ENCODE peak calls at places on chromosomes 13 and 19, in five cellular contexts. H, U, X, R and A are unnamed samples.

GRCh38 chr19:29524912-29525870 is 603 bp upstream of the VSTM2B start:
- DNase-seq in H (no peak), U (no peak), X (no peak), R (no peak), A (no peak)

GRCh38 chr13:69423844-69424243 is 683.8 kb upstream of the ATXN8OS start:
- DNase-seq in H (no peak), U (no peak), X (no peak), R (no peak), A (no peak)

GRCh38 chr13:97429681-97430081 is 4.3 kb upstream of the RAP2A start:
- DNase-seq in H (no peak), U (peak; percentile 63), X (no peak), R (no peak), A (peak; percentile 59)

GRCh38 chr19:51114087-51114714 is 6.0 kb upstream of the CTU1 start:
- DNase-seq in H (no peak), U (no peak), X (no peak), R (no peak), A (no peak)

GRCh38 chr19:17109962-17110598 is 34.5 kb downstream of the MYO9B start:
- DNase-seq in H (peak; percentile 35), U (no peak), X (peak; percentile 90), R (no peak), A (no peak)

GRCh38 chr19:53147645-53148044 is 11.2 kb downstream of the ZNF347 start:
- DNase-seq in H (no peak), U (no peak), X (no peak), R (no peak), A (no peak)

GRCh38 chr19:19137556-19138109 is 645 bp downstream of the TMEM161A start:
- DNase-seq in H (no peak), U (no peak), X (no peak), R (no peak), A (no peak)

GRCh38 chr13:65472336-65472735 is 1757.8 kb downstream of the PCDH9 start:
- DNase-seq in H (no peak), U (peak; percentile 21), X (no peak), R (no peak), A (no peak)

GRCh38 chr19:28727133-28727834 is 485.7 kb downstream of the UQCRFS1 start:
- DNase-seq in H (no peak), U (peak; percentile 14), X (no peak), R (no peak), A (no peak)

GRCh38 chr13:50152655-50153309 is 137.5 kb downstream of the KCNRG start:
- DNase-seq in H (no peak), U (no peak), X (no peak), R (no peak), A (no peak)

GRCh38 chr19:12783849-12784393 is 7.4 kb upstream of the JUNB start:
- DNase-seq in H (no peak), U (no peak), X (peak; percentile 75), R (peak; percentile 50), A (no peak)

GRCh38 chr13:50410921-50411712 is 395.9 kb downstream of the KCNRG start:
- DNase-seq in H (no peak), U (peak; percentile 77), X (no peak), R (peak; percentile 29), A (peak; percentile 40)

GRCh38 chr13:50080158-50080855 is 65.1 kb downstream of the KCNRG start:
- DNase-seq in H (peak; percentile 38), U (peak; percentile 23), X (peak; percentile 59), R (peak; percentile 34), A (no peak)

GRCh38 chr13:53201454-53202225 is 173.0 kb downstream of the OLFM4 start:
- DNase-seq in H (no peak), U (no peak), X (peak; percentile 42), R (no peak), A (no peak)

GRCh38 chr13:47126432-47126831 is 229.6 kb upstream of the HTR2A start:
- DNase-seq in H (no peak), U (peak; percentile 21), X (no peak), R (no peak), A (peak; percentile 30)

GRCh38 chr19:19146000-19146608 is 7.8 kb upstream of the TMEM161A start:
- DNase-seq in H (peak; percentile 85), U (peak; percentile 24), X (peak; percentile 94), R (peak; percentile 76), A (peak; percentile 8)

GRCh38 chr13:27147530-27148170 is 24.0 kb downstream of the USP12 start:
- DNase-seq in H (no peak), U (no peak), X (no peak), R (no peak), A (no peak)

GRCh38 chr19:11323601-11324078 is 15.8 kb downstream of the RAB3D start:
- DNase-seq in H (no peak), U (no peak), X (no peak), R (no peak), A (no peak)

GRCh38 chr19:13718733-13719132 is 45.6 kb upstream of the MRI1 start:
- DNase-seq in H (no peak), U (peak; percentile 75), X (peak; percentile 49), R (no peak), A (no peak)

GRCh38 chr19:35718345-35719041 is 690 bp downstream of the KMT2B start:
- DNase-seq in H (no peak), U (no peak), X (peak; percentile 64), R (peak; percentile 46), A (no peak)

GRCh38 chr13:46124967-46125933 is 20.4 kb upstream of the CPB2 start:
- DNase-seq in H (no peak), U (no peak), X (no peak), R (no peak), A (no peak)

GRCh38 chr19:18280247-18281081 is 958 bp downstream of the JUND start:
- DNase-seq in H (peak; percentile 63), U (peak; percentile 74), X (peak; percentile 94), R (peak; percentile 76), A (no peak)

GRCh38 chr19:52897149-52897935 is at the start of gene ZNF320:
- DNase-seq in H (peak; percentile 98), U (peak; percentile 92), X (peak; percentile 98), R (peak; percentile 96), A (peak; percentile 73)

GRCh38 chr19:52922841-52923781 is at the start of gene ZNF888:
- DNase-seq in H (peak; percentile 82), U (peak; percentile 69), X (peak; percentile 96), R (peak; percentile 90), A (peak; percentile 32)

GRCh38 chr19:32870154-32870573 is 597 bp upstream of the SLC7A9 start:
- DNase-seq in H (no peak), U (no peak), X (peak; percentile 85), R (no peak), A (no peak)

DNA sequence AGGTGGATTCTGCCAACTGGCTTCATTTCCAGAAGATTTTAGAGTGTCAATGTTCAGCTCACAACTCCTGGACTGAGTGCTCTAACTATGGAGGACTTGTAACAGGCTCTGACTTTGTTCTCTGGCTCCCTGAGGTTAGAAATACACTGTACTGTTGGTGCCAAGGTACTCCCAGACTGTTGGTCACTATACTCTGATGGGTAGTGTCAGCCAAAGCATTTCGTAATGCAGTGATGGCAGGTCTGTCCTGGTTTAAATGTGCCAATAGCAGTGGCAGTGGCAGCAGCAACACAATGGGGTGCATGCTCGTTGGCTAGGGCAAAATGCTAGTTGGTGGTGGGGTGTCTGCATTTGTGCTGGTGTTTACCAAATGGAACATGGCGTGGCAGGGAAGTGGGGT is 472.2 kb downstream of the TDRD3 start:
- DNase-seq in H (no peak), U (no peak), X (no peak), R (no peak), A (no peak)
- H3K4me3 ChIP-seq in H (no peak overlapping the region), U (no peak overlapping the region), X (no peak overlapping the region), R (no peak overlapping the region), A (no peak overlapping the region)

DNA sequence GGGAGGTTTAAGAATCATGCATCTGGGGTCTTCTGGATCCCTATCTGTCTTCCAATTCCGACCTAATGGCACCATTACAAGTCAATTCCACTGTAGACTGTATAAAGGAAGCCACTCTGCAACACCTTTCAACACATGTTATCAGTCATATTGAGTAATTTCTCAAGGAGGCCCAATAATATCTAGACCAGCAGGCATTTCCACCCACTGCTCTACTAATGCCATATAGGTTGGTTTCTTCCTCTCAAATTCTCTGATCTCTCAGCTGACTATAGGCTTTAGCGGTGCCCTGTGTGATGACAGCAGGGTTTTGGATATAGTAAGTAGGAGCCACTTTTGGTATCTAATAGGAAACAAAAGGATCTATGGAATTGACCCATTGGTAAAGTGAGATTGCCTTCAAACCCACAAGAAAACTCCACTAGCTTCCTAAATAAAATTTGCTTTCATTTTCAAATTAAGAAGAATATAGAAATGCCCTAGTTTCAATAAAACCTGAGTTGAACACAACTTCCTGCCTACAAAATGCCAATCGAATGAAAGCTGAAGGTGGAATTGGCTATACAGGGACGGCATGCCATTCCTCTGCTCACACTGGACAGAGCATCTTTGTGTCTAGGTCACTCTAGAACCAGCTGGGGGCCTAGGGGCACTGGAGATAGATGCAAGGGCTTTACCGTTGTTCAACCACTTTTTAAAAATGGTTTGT is 12.3 kb upstream of the ITM2B start:
- DNase-seq in H (no peak), U (no peak), X (no peak), R (no peak), A (no peak)
- H3K4me3 ChIP-seq in H (no peak overlapping the region), U (no peak overlapping the region), X (no peak overlapping the region), R (no peak overlapping the region), A (no peak overlapping the region)

DNA sequence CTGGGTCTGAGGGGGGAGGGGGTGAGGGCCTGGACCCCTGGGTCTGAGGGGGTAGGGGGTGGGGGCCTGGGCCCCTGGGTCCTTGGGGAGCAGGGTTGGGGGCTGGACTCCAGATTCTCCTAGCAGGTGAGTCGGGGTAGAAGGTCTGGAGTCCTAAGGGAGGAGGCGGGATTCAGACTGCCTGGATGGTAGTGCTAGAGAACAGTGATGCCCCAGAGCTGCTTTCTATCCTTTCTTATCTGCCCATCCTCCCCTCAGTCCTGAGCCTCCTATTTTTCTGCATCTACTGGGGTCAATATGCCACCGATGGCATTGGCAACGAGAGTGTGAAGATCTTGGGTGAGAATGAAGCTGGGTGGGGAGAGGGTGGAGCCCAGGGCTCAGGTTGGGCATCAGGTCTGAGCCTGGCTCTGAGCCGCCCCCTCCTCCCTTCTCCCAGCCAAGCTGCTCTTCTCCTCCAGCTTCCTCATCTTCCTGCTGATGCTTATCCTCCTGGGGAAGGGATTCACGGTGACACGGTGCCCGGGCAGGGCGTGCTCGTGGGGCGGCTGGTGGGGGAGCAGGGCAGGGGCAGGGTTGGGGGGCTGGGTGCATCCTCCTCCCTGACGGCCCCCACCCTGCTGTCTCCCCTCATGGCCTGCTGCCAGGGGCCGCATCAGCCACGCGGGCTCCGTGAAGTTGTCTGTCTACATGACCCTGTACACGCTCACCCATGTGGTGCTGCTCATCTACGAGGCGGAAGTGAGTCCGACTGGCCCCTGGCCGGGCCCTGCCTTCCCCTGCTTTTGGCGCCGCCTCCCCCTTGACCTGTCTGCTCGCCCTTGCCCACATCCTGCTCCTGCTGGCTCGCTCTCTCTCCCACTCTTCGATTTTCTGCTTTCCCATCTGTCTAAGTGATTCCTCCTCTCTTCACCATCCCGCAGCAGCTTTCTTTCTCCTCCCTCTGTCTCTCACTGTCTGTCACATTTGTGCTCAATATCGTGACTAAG is 3.4 kb downstream of the TMEM145 start:
- DNase-seq in H (no peak), U (no peak), X (peak; percentile 66), R (no peak), A (no peak)
- H3K4me3 ChIP-seq in H (no peak overlapping the region), U (no peak overlapping the region), X (no peak overlapping the region), R (no peak overlapping the region), A (no peak overlapping the region)

GRCh38 chr19:34403784-34404108 is 453 bp upstream of the PDCD2L start:
- DNase-seq in H (no peak), U (no peak), X (no peak), R (no peak), A (no peak)

GRCh38 chr19:34408421-34408820 is 4.2 kb downstream of the PDCD2L start:
- DNase-seq in H (no peak), U (no peak), X (no peak), R (no peak), A (no peak)

GRCh38 chr19:34409189-34410164 is 5.3 kb downstream of the PDCD2L start:
- DNase-seq in H (no peak), U (no peak), X (peak; percentile 13), R (no peak), A (no peak)

GRCh38 chr19:34404109-34404909 is at the start of gene PDCD2L:
- DNase-seq in H (peak; percentile 87), U (peak; percentile 83), X (peak; percentile 97), R (peak; percentile 92), A (peak; percentile 37)

GRCh38 chr19:34405892-34406660 is 1.9 kb downstream of the PDCD2L start:
- DNase-seq in H (no peak), U (no peak), X (no peak), R (no peak), A (no peak)
- H3K4me3 ChIP-seq in H (no peak overlapping the region), U (no peak overlapping the region), X (no peak overlapping the region), R (no peak overlapping the region), A (no peak overlapping the region)